ENCODE peak calls at places on chromosome 1, in four cellular contexts. One of them, this sample, is unnamed.

GRCh38 chr1:20119351-20119750 is at the start of gene PLA2G2D:
- DNase-seq in NCI-H2081: no peak
- DNase-seq in GDM1: no peak
- DNase-seq in iPS-NIHi11: no peak
- DNase-seq in this sample: no peak

GRCh38 chr1:199007423-199007822 is 368.6 kb downstream of the PTPRC start:
- DNase-seq in NCI-H2081: no peak
- DNase-seq in GDM1: peak
- DNase-seq in iPS-NIHi11: no peak
- DNase-seq in this sample: no peak

GRCh38 chr1:39925727-39926342 is 24.1 kb upstream of the MYCL start:
- DNase-seq in NCI-H2081: no peak
- DNase-seq in GDM1: no peak
- DNase-seq in iPS-NIHi11: no peak
- DNase-seq in this sample: no peak

GRCh38 chr1:50300303-50300702 is 122.9 kb downstream of the DMRTA2 start:
- DNase-seq in NCI-H2081: no peak
- DNase-seq in GDM1: no peak
- DNase-seq in iPS-NIHi11: no peak
- DNase-seq in this sample: no peak

GRCh38 chr1:97095764-97096163 is 374.2 kb downstream of the PTBP2 start:
- DNase-seq in NCI-H2081: no peak
- DNase-seq in GDM1: no peak
- DNase-seq in iPS-NIHi11: no peak
- DNase-seq in this sample: no peak

GRCh38 chr1:156592910-156593732 is 1.5 kb downstream of the NAXE start:
- DNase-seq in NCI-H2081: peak
- DNase-seq in GDM1: no peak
- DNase-seq in iPS-NIHi11: no peak
- DNase-seq in this sample: no peak

GRCh38 chr1:37449936-37450335 is 24.4 kb upstream of the ZC3H12A start:
- DNase-seq in NCI-H2081: no peak
- DNase-seq in GDM1: peak
- DNase-seq in iPS-NIHi11: no peak
- DNase-seq in this sample: no peak

GRCh38 chr1:223665592-223666312 is at the start of gene CAPN8:
- DNase-seq in NCI-H2081: no peak
- DNase-seq in GDM1: no peak
- DNase-seq in iPS-NIHi11: no peak
- DNase-seq in this sample: no peak

GRCh38 chr1:174217787-174218574 is 58.7 kb downstream of the RABGAP1L start:
- DNase-seq in NCI-H2081: peak
- DNase-seq in GDM1: peak
- DNase-seq in iPS-NIHi11: peak
- DNase-seq in this sample: peak

GRCh38 chr1:117171900-117172501 is 38.7 kb downstream of the VTCN1 start:
- DNase-seq in NCI-H2081: no peak
- DNase-seq in GDM1: no peak
- DNase-seq in iPS-NIHi11: no peak
- DNase-seq in this sample: no peak

GRCh38 chr1:161088587-161089110 is 709 bp downstream of the NECTIN4 start:
- DNase-seq in NCI-H2081: no peak
- DNase-seq in GDM1: no peak
- DNase-seq in iPS-NIHi11: no peak
- DNase-seq in this sample: peak

GRCh38 chr1:157157481-157158190 is 19.4 kb upstream of the ETV3 start:
- DNase-seq in NCI-H2081: no peak
- DNase-seq in GDM1: no peak
- DNase-seq in iPS-NIHi11: no peak
- DNase-seq in this sample: no peak

GRCh38 chr1:77025599-77025998 is 158.3 kb downstream of the ST6GALNAC5 start:
- DNase-seq in NCI-H2081: no peak
- DNase-seq in GDM1: no peak
- DNase-seq in iPS-NIHi11: no peak
- DNase-seq in this sample: no peak

GRCh38 chr1:184843732-184844495 is 89.3 kb upstream of the EDEM3 start:
- DNase-seq in NCI-H2081: no peak
- DNase-seq in GDM1: no peak
- DNase-seq in iPS-NIHi11: no peak
- DNase-seq in this sample: no peak